ENCODE peak calls at places on chromosomes 2 and 18, in six cellular contexts. M, Y, R, J, U and C are unnamed samples.

GRCh38 chr2:61534926-61535325 is 3.2 kb downstream of the XPO1 start:
- DNase-seq in M (no peak), Y (peak), R (no peak), J (no peak), U (no peak), C (no peak)

GRCh38 chr2:176009445-176009844 is 7.4 kb upstream of the LNPK start:
- DNase-seq in M (no peak), Y (no peak), R (no peak), J (no peak), U (no peak), C (no peak)

GRCh38 chr2:96963316-96963715 is 23.1 kb downstream of the FAM178B start:
- DNase-seq in M (no peak), Y (no peak), R (no peak), J (no peak), U (no peak), C (no peak)

GRCh38 chr2:237213325-237214040 is 127.8 kb downstream of the COPS8 start:
- DNase-seq in M (no peak), Y (peak), R (peak), J (no peak), U (no peak), C (peak)

GRCh38 chr2:179240481-179241451 is 23.9 kb downstream of the SESTD1 start:
- DNase-seq in M (no peak), Y (no peak), R (no peak), J (no peak), U (no peak), C (no peak)

GRCh38 chr2:190355968-190356657 is 12.7 kb downstream of the INPP1 start:
- DNase-seq in M (no peak), Y (no peak), R (no peak), J (no peak), U (no peak), C (peak)

GRCh38 chr18:57869228-57869627 is 66.1 kb upstream of the ATP8B1 start:
- DNase-seq in M (no peak), Y (peak), R (no peak), J (no peak), U (no peak), C (no peak)

GRCh38 chr18:51028201-51028805 is 1.7 kb upstream of the SMAD4 start:
- DNase-seq in M (no peak), Y (peak), R (no peak), J (no peak), U (no peak), C (no peak)

GRCh38 chr18:23095463-23095862 is 39.8 kb upstream of the CABLES1 start:
- DNase-seq in M (no peak), Y (no peak), R (no peak), J (no peak), U (no peak), C (no peak)

GRCh38 chr2:220310326-220310936 is 683.0 kb downstream of the SLC4A3 start:
- DNase-seq in M (no peak), Y (no peak), R (no peak), J (no peak), U (no peak), C (peak)

GRCh38 chr18:61616111-61616610 is 276.6 kb downstream of the RNF152 start:
- DNase-seq in M (no peak), Y (no peak), R (no peak), J (no peak), U (no peak), C (no peak)

GRCh38 chr2:53969285-53970094 is 1.3 kb downstream of the PSME4 start:
- DNase-seq in M (no peak), Y (peak), R (peak), J (no peak), U (no peak), C (no peak)

GRCh38 chr2:24820175-24820513 is 26.9 kb downstream of the CENPO start:
- DNase-seq in M (no peak), Y (no peak), R (no peak), J (no peak), U (no peak), C (no peak)

GRCh38 chr2:119407430-119408220 is 24.0 kb upstream of the TMEM37 start:
- DNase-seq in M (peak), Y (peak), R (peak), J (no peak), U (no peak), C (peak)